ENCODE peak calls at places on chromosomes 7 and 10, in four cellular contexts. R, X, Z and I are unnamed samples. For H3K4me1, the result is how much of the 10 kb centered on the place peaks cover.

GRCh38 chr10:5013385-5013784 is 9.7 kb upstream of the AKR1C2 start:
- DNase-seq in R (peak), X (no peak), Z (no peak), I (no peak)

GRCh38 chr10:57992321-57993077 is 275.2 kb downstream of the IPMK start:
- DNase-seq in R (peak), X (peak), Z (no peak), I (no peak)

GRCh38 chr10:70418229-70418628 is 14.3 kb downstream of the EIF4EBP2 start:
- DNase-seq in R (peak), X (no peak), Z (no peak), I (no peak)

GRCh38 chr10:77927343-77928256 is 1.0 kb upstream of the DLG5 start:
- DNase-seq in R (peak), X (peak), Z (peak), I (peak)

GRCh38 chr7:158394936-158395335 is 192.7 kb downstream of the PTPRN2 start:
- DNase-seq in R (peak), X (peak), Z (peak), I (no peak)

GRCh38 chr10:73168486-73168844 is 546 bp downstream of the FAM149B1 start:
- DNase-seq in R (no peak), X (no peak), Z (no peak), I (no peak)

GRCh38 chr7:96973986-96974385 is 31.4 kb upstream of the DLX6 start:
- DNase-seq in R (no peak), X (no peak), Z (no peak), I (no peak)

GRCh38 chr7:150453186-150453585 is 2.8 kb downstream of the GIMAP8 start:
- DNase-seq in R (no peak), X (no peak), Z (no peak), I (no peak)

GRCh38 chr10:88064608-88065383 is 201.4 kb downstream of the PTEN start:
- DNase-seq in R (no peak), X (no peak), Z (no peak), I (peak)

GRCh38 chr10:121633056-121633455 is 34.8 kb upstream of the FGFR2 start:
- DNase-seq in R (no peak), X (no peak), Z (no peak), I (no peak)

GRCh38 chr10:12844796-12845524 is 156.6 kb downstream of the CCDC3 start:
- DNase-seq in R (peak), X (no peak), Z (no peak), I (peak)

GRCh38 chr10:103630156-103630555 is 136.7 kb downstream of the NEURL1 start:
- DNase-seq in R (no peak), X (no peak), Z (no peak), I (no peak)

GRCh38 chr10:75405201-75406143 is 3.9 kb upstream of the ZNF503 start:
- DNase-seq in R (peak), X (peak), Z (peak), I (no peak)

GRCh38 chr10:103685880-103686669 is 169.3 kb downstream of the SH3PXD2A start:
- DNase-seq in R (peak), X (peak), Z (peak), I (peak)

GRCh38 chr7:33853361-33854062 is 51.8 kb upstream of the BMPER start:
- DNase-seq in R (no peak), X (no peak), Z (no peak), I (no peak)

GRCh38 chr10:71798308-71798624 is 24.9 kb upstream of the VSIR start:
- DNase-seq in R (no peak), X (no peak), Z (no peak), I (no peak)

GRCh38 chr10:33190406-33190805 is 144.1 kb downstream of the NRP1 start:
- DNase-seq in R (no peak), X (no peak), Z (no peak), I (no peak)

GRCh38 chr7:110375068-110375467 is 715.9 kb upstream of the LRRN3 start:
- DNase-seq in R (no peak), X (no peak), Z (no peak), I (no peak)

GRCh38 chr10:43958964-43959363 is 310.3 kb upstream of the ZNF32 start:
- DNase-seq in R (no peak), X (no peak), Z (no peak), I (no peak)

GRCh38 chr7:35967366-35968139 is 166.7 kb downstream of the SEPTIN7 start:
- DNase-seq in R (no peak), X (no peak), Z (peak), I (no peak)

GRCh38 chr10:101569838-101570763 is 18.0 kb downstream of the POLL start:
- DNase-seq in R (peak), X (peak), Z (peak), I (peak)

GRCh38 chr10:101141622-101142532 is 10.8 kb downstream of the TLX1 start:
- DNase-seq in R (peak), X (peak), Z (peak), I (peak)

GRCh38 chr7:98112077-98112476 is 5.4 kb downstream of the LMTK2 start:
- DNase-seq in R (no peak), X (no peak), Z (no peak), I (no peak)

GRCh38 chr7:47939425-47940036 is 8.7 kb downstream of the PKD1L1 start:
- DNase-seq in R (no peak), X (no peak), Z (no peak), I (no peak)

GRCh38 chr10:76911184-76911583 is 726.4 kb downstream of the KCNMA1 start:
- DNase-seq in R (no peak), X (no peak), Z (no peak), I (no peak)

GRCh38 chr10:71873582-71874182 is 22.6 kb upstream of the PSAP start:
- DNase-seq in R (no peak), X (no peak), Z (no peak), I (no peak)

GRCh38 chr10:94299417-94299816 is 63.3 kb downstream of the NOC3L start:
- DNase-seq in R (peak), X (no peak), Z (no peak), I (no peak)

GRCh38 chr7:66114743-66115727 is at the start of gene CRCP:
- DNase-seq in R (peak), X (peak), Z (peak), I (peak)

GRCh38 chr7:51129527-51130472 is 186.8 kb downstream of the COBL start:
- DNase-seq in R (no peak), X (no peak), Z (peak), I (no peak)

GRCh38 chr7:79211724-79212123 is 241.7 kb downstream of the MAGI2 start:
- DNase-seq in R (no peak), X (no peak), Z (no peak), I (no peak)

GRCh38 chr10:75250934-75251333 is 15.2 kb upstream of the COMTD1 start:
- DNase-seq in R (peak), X (no peak), Z (no peak), I (no peak)

GRCh38 chr7:19713676-19714075 is 4.8 kb upstream of the POLR1F start:
- DNase-seq in R (peak), X (peak), Z (no peak), I (peak)

GRCh38 chr10:89887830-89888229 is 186.4 kb downstream of the KIF20B start:
- DNase-seq in R (no peak), X (no peak), Z (no peak), I (no peak)
- H3K4me3 ChIP-seq in R (no peak), X (no peak), Z (no peak), I (no peak)

GRCh38 chr7:816751-817671 is 15.3 kb upstream of the SUN1 start:
- DNase-seq in R (peak), X (peak), Z (peak), I (no peak)
- TF ChIP-seq EZH2 in R (no peak), X (no peak), Z (no peak), I (no peak)

DNA sequence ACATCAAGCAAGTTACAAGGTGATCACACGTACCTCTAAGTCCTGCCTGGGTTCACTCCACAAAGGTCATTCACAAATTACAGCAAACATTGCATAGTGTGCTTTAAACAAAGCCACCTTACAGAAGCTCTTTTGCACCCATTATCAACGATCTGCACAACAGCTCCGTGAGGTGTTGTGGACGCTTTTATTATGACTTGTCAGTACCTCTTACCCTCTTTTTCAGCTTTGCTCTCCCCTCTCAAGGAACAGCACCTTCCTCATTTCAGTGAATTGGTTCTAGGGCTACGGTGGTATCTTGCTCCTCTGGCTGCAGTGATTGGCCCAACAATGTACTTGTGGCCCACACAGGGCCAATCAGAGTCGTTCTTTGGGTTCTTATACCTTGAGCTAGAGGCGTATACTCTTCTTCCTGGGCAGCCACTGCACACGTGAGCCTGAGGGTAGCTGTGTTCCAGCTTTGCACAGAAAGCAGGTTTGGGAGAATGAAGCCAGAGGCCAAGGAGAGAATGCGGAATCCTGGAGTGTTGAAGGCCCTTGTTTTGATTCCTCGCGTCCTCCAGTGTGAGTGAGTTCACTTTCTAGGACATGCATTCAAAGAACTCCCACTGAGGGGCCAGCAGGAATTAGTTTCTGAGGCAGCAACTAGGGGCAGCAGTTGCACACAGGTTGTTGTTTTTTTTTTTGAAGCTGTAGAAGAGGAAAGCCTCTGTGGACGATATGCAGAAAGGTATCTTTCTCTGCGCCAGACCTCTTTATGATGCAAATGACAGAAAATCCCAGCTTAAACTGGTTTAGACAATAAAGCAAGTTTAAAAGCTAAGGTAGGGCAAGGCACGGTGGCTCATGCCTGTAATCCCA is 49.8 kb upstream of the PDZD8 start:
- DNase-seq in R (no peak), X (peak), Z (no peak), I (no peak)
- H3K4me1 ChIP-seq in R (under half), X (under half), Z (under half), I (under half)

GRCh38 chr10:11245981-11246590 is 228.4 kb downstream of the CELF2 start:
- DNase-seq in R (no peak), X (no peak), Z (no peak), I (no peak)

GRCh38 chr10:11245510-11245909 is 227.8 kb downstream of the CELF2 start:
- DNase-seq in R (no peak), X (no peak), Z (no peak), I (no peak)

GRCh38 chr10:11249134-11249533 is 231.5 kb downstream of the CELF2 start:
- DNase-seq in R (no peak), X (no peak), Z (no peak), I (no peak)

GRCh38 chr10:11245095-11245479 is 227.4 kb downstream of the CELF2 start:
- DNase-seq in R (no peak), X (no peak), Z (no peak), I (no peak)

GRCh38 chr10:11246752-11247467 is 229.2 kb downstream of the CELF2 start:
- DNase-seq in R (no peak), X (no peak), Z (no peak), I (no peak)
- H3K4me3 ChIP-seq in R (no peak), X (no peak), Z (no peak), I (no peak)

GRCh38 chr7:27165089-27165654 is at the start of gene HOXA9:
- DNase-seq in R (peak), X (no peak), Z (no peak), I (no peak)

GRCh38 chr7:27167916-27168264 is 2.6 kb upstream of the HOXA9 start:
- DNase-seq in R (peak), X (no peak), Z (no peak), I (no peak)

GRCh38 chr7:27167170-27167505 is 1.8 kb upstream of the HOXA9 start:
- DNase-seq in R (peak), X (no peak), Z (no peak), I (no peak)

GRCh38 chr7:27165655-27166474 is 528 bp upstream of the HOXA9 start:
- DNase-seq in R (peak), X (no peak), Z (no peak), I (no peak)

DNA sequence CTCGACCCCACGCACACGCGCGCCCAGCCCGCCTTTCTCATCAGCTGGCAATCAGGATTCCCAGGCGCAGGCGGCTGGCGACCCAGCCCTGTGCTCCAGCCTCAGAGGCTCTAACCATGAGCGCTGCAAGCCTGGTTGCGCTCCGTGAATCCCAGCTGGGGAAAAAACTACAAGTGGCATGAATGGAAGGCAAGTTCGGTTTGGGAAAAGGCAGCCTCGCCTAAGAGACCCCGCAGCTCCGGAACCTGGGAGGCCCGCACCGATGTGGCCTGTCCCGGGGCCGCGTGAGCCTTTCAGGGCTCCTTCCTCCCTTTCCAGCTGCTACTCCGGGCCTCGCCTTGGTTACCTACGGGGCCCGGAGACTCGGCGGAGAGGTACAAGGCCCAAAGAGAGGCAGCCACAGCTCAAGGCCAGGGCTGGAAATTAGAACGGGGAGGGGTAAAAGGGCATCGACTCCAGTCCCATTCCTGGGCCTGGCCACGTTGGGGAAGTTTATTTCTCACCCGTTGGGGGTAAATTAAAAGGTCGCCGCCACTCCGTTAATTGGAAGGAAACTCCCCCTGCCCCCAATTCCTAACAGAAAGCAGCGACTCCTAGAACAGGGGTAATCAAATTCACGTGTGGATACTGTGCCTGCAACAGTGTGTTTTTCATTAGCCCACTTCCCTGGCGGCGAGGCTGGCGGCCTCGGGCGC is 1.3 kb upstream of the HOXA9 start:
- DNase-seq in R (peak), X (peak), Z (no peak), I (no peak)
- TF ChIP-seq EZH2 in R (no peak), X (peak), Z (peak), I (no peak)

GRCh38 chr10:124384591-124385190 is 34.0 kb downstream of the OAT start:
- DNase-seq in R (no peak), X (no peak), Z (no peak), I (no peak)

GRCh38 chr10:124386186-124387077 is 32.3 kb downstream of the OAT start:
- DNase-seq in R (no peak), X (peak), Z (no peak), I (no peak)

GRCh38 chr10:124383496-124383895 is 35.2 kb downstream of the OAT start:
- DNase-seq in R (no peak), X (no peak), Z (no peak), I (no peak)

GRCh38 chr10:124385627-124386185 is 33.0 kb downstream of the OAT start:
- DNase-seq in R (no peak), X (peak), Z (no peak), I (no peak)

GRCh38 chr10:124384142-124384541 is 34.6 kb downstream of the OAT start:
- DNase-seq in R (no peak), X (no peak), Z (no peak), I (no peak)
- H3K4me1 ChIP-seq in R (under half), X (under half), Z (under half), I (under half)